ENCODE peak calls at places on chromosome 11, in ten cellular contexts. One of them, this sample, is unnamed.

GRCh38 chr11:113874920-113875413 is 405 bp downstream of the USP28 start:
- DNase-seq in neuronal stem cell: no peak
- DNase-seq in GM23248: no peak
- DNase-seq in K562: no peak
- DNase-seq in mammary epithelial cell: peak; percentile 43
- DNase-seq in GM23338: peak; percentile 40
- DNase-seq in HCT116: no peak
- DNase-seq in PC-9: no peak
- DNase-seq in IMR-90: peak; percentile 35
- DNase-seq in fibroblast of lung: no peak
- DNase-seq in this sample: peak; percentile 8

GRCh38 chr11:69540118-69541000 is 58.9 kb downstream of the LINC01488 start:
- DNase-seq in PC-9: peak; percentile 80
- DNase-seq in K562: peak; percentile 40
- DNase-seq in mammary epithelial cell: no peak
- DNase-seq in IMR-90: no peak
- DNase-seq in GM23248: no peak
- DNase-seq in GM23338: peak; percentile 62
- DNase-seq in fibroblast of lung: no peak
- DNase-seq in HCT116: no peak
- DNase-seq in neuronal stem cell: no peak
- DNase-seq in this sample: no peak

GRCh38 chr11:16791494-16791961 is 53.1 kb downstream of the C11orf58 start:
- DNase-seq in HCT116: peak; percentile 62
- DNase-seq in mammary epithelial cell: peak; percentile 87
- DNase-seq in PC-9: peak; percentile 45
- DNase-seq in fibroblast of lung: peak; percentile 98
- DNase-seq in GM23248: peak; percentile 95
- DNase-seq in IMR-90: peak; percentile 95
- DNase-seq in K562: no peak
- DNase-seq in GM23338: no peak
- DNase-seq in neuronal stem cell: no peak
- DNase-seq in this sample: peak; percentile 96

GRCh38 chr11:71500601-71501021 is 26.5 kb upstream of the KRTAP5-7 start:
- DNase-seq in neuronal stem cell: no peak
- DNase-seq in IMR-90: no peak
- DNase-seq in GM23338: no peak
- DNase-seq in GM23248: no peak
- DNase-seq in HCT116: peak; percentile 2
- DNase-seq in K562: no peak
- DNase-seq in mammary epithelial cell: no peak
- DNase-seq in PC-9: peak; percentile 87
- DNase-seq in fibroblast of lung: no peak
- DNase-seq in this sample: no peak

GRCh38 chr11:44145011-44145777 is 49.7 kb downstream of the EXT2 start:
- DNase-seq in mammary epithelial cell: no peak
- DNase-seq in PC-9: no peak
- DNase-seq in GM23338: no peak
- DNase-seq in IMR-90: peak; percentile 38
- DNase-seq in GM23248: peak; percentile 32
- DNase-seq in HCT116: no peak
- DNase-seq in fibroblast of lung: no peak
- DNase-seq in neuronal stem cell: no peak
- DNase-seq in K562: no peak
- DNase-seq in this sample: no peak

GRCh38 chr11:46050065-46050464 is 71.2 kb downstream of the PHF21A start:
- DNase-seq in K562: no peak
- DNase-seq in neuronal stem cell: peak; percentile 49
- DNase-seq in mammary epithelial cell: peak; percentile 67
- DNase-seq in GM23248: peak; percentile 87
- DNase-seq in PC-9: peak; percentile 45
- DNase-seq in IMR-90: peak; percentile 85
- DNase-seq in GM23338: peak; percentile 58
- DNase-seq in HCT116: peak; percentile 10
- DNase-seq in fibroblast of lung: peak; percentile 93
- DNase-seq in this sample: peak; percentile 90

GRCh38 chr11:5521540-5521939 is 5.0 kb upstream of the UBQLNL start:
- DNase-seq in mammary epithelial cell: no peak
- DNase-seq in PC-9: no peak
- DNase-seq in GM23338: no peak
- DNase-seq in K562: no peak
- DNase-seq in fibroblast of lung: no peak
- DNase-seq in HCT116: no peak
- DNase-seq in IMR-90: no peak
- DNase-seq in GM23248: peak; percentile 17
- DNase-seq in neuronal stem cell: no peak
- DNase-seq in this sample: no peak

GRCh38 chr11:75344761-75345454 is 6.6 kb downstream of the ARRB1 start:
- DNase-seq in PC-9: no peak
- DNase-seq in GM23248: peak; percentile 69
- DNase-seq in GM23338: no peak
- DNase-seq in neuronal stem cell: no peak
- DNase-seq in K562: no peak
- DNase-seq in fibroblast of lung: no peak
- DNase-seq in IMR-90: peak; percentile 74
- DNase-seq in mammary epithelial cell: no peak
- DNase-seq in HCT116: no peak
- DNase-seq in this sample: no peak

GRCh38 chr11:69801513-69802335 is 17.5 kb downstream of the FGF3 start:
- DNase-seq in K562: peak; percentile 76
- DNase-seq in IMR-90: no peak
- DNase-seq in GM23338: peak; percentile 88
- DNase-seq in GM23248: no peak
- DNase-seq in fibroblast of lung: no peak
- DNase-seq in neuronal stem cell: peak; percentile 47
- DNase-seq in PC-9: peak; percentile 56
- DNase-seq in HCT116: peak; percentile 64
- DNase-seq in mammary epithelial cell: no peak
- DNase-seq in this sample: no peak

GRCh38 chr11:41398175-41398574 is 61.3 kb downstream of the LRRC4C start:
- DNase-seq in IMR-90: no peak
- DNase-seq in fibroblast of lung: no peak
- DNase-seq in mammary epithelial cell: no peak
- DNase-seq in K562: no peak
- DNase-seq in GM23338: no peak
- DNase-seq in PC-9: no peak
- DNase-seq in HCT116: no peak
- DNase-seq in GM23248: no peak
- DNase-seq in neuronal stem cell: no peak
- DNase-seq in this sample: no peak

GRCh38 chr11:95924414-95924760 is 480 bp upstream of the MTMR2 start:
- DNase-seq in fibroblast of lung: no peak
- DNase-seq in PC-9: peak; percentile 25
- DNase-seq in neuronal stem cell: no peak
- DNase-seq in mammary epithelial cell: peak; percentile 24
- DNase-seq in IMR-90: peak; percentile 48
- DNase-seq in HCT116: no peak
- DNase-seq in GM23248: peak; percentile 54
- DNase-seq in K562: no peak
- DNase-seq in GM23338: peak; percentile 61
- DNase-seq in this sample: peak; percentile 26

DNA sequence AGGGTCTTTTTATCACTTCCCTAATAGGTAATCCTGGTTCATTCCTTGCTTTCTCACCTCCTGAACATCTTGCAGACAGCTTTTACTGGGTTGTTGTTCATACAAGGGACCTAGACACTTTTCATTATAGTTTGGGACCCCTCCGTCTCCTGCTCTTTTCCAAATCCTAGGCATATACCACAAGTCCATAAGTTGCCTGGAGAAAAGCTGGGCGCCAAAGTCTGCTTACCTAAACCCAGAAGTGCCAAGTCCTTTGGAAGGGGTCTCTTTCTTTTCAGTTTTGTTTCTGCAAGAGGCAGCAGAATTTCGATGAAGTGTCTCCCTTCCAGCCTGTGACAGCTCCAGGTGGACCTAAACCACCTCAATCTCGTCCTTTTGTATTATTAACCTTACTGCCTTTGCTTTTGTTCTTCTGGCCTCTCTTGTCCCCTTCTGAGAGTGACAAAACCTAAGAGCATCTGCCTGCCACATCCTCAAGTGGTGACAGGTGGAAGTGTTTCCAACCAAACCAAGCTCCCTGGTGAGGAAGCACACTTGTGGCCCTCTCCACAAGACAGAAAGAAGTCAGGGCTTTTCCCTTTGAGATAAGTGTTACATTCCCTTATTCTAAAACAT is 19.5 kb upstream of the P2RY6 start:
- DNase-seq in IMR-90: no peak
- DNase-seq in GM23248: no peak
- DNase-seq in GM23338: peak; percentile 54
- DNase-seq in neuronal stem cell: no peak
- DNase-seq in K562: no peak
- DNase-seq in HCT116: peak; percentile 40
- DNase-seq in fibroblast of lung: no peak
- DNase-seq in mammary epithelial cell: no peak
- DNase-seq in PC-9: no peak
- DNase-seq in this sample: no peak
- H2AFZ ChIP-seq in IMR-90: no peak overlapping the region
- H2AFZ ChIP-seq in GM23248: peak overlapping the region; percentile 45
- H2AFZ ChIP-seq in GM23338: no peak overlapping the region
- H2AFZ ChIP-seq in neuronal stem cell: no peak overlapping the region
- H2AFZ ChIP-seq in K562: no peak overlapping the region
- H2AFZ ChIP-seq in HCT116: peak overlapping the region; percentile 80
- H2AFZ ChIP-seq in fibroblast of lung: no peak overlapping the region
- H2AFZ ChIP-seq in mammary epithelial cell: no peak overlapping the region
- H2AFZ ChIP-seq in PC-9: no peak overlapping the region
- H2AFZ ChIP-seq in this sample: no peak overlapping the region

DNA sequence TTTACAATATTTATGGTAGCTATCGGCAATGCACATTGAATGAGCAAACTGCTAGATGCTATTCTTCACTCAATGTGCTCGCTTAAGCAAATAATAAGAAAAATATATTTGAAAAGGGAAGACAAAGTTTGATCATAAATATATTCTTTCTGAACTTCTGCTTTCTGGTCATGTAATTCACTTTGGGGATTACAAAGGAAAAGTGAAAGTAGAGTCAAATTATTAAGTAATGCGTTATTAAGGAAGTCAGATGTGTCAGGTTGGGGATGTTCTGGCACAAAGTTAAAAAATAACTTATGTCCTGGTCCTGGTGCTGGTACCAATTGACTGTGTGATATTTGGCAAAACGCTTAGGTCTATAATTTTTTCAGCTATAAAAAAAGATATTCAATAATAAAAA is 98.0 kb upstream of the TRIM77 start:
- DNase-seq in mammary epithelial cell: no peak
- DNase-seq in fibroblast of lung: no peak
- DNase-seq in neuronal stem cell: no peak
- DNase-seq in GM23338: no peak
- DNase-seq in PC-9: no peak
- DNase-seq in HCT116: no peak
- DNase-seq in GM23248: no peak
- DNase-seq in K562: no peak
- DNase-seq in IMR-90: no peak
- DNase-seq in this sample: no peak
- H3K4me2 ChIP-seq in mammary epithelial cell: no peak overlapping the region
- H3K4me2 ChIP-seq in fibroblast of lung: no peak overlapping the region
- H3K4me2 ChIP-seq in neuronal stem cell: no peak overlapping the region
- H3K4me2 ChIP-seq in GM23338: no peak overlapping the region
- H3K4me2 ChIP-seq in PC-9: no peak overlapping the region
- H3K4me2 ChIP-seq in HCT116: no peak overlapping the region
- H3K4me2 ChIP-seq in GM23248: no peak overlapping the region
- H3K4me2 ChIP-seq in K562: no peak overlapping the region
- H3K4me2 ChIP-seq in IMR-90: peak overlapping the region; percentile 54
- H3K4me2 ChIP-seq in this sample: no peak overlapping the region

GRCh38 chr11:8223513-8223899 is 40.2 kb downstream of the LMO1 start:
- DNase-seq in mammary epithelial cell: peak; percentile 63
- DNase-seq in HCT116: no peak
- DNase-seq in K562: no peak
- DNase-seq in GM23338: no peak
- DNase-seq in neuronal stem cell: no peak
- DNase-seq in fibroblast of lung: peak; percentile 19
- DNase-seq in PC-9: no peak
- DNase-seq in GM23248: peak; percentile 63
- DNase-seq in IMR-90: peak; percentile 11
- DNase-seq in this sample: no peak

GRCh38 chr11:8224161-8224591 is 39.5 kb downstream of the LMO1 start:
- DNase-seq in K562: no peak
- DNase-seq in GM23248: no peak
- DNase-seq in GM23338: no peak
- DNase-seq in HCT116: no peak
- DNase-seq in PC-9: no peak
- DNase-seq in neuronal stem cell: no peak
- DNase-seq in IMR-90: no peak
- DNase-seq in fibroblast of lung: no peak
- DNase-seq in mammary epithelial cell: no peak
- DNase-seq in this sample: no peak

GRCh38 chr11:8224711-8225110 is 39.0 kb downstream of the LMO1 start:
- DNase-seq in neuronal stem cell: no peak
- DNase-seq in K562: no peak
- DNase-seq in PC-9: no peak
- DNase-seq in mammary epithelial cell: no peak
- DNase-seq in HCT116: no peak
- DNase-seq in GM23248: no peak
- DNase-seq in IMR-90: no peak
- DNase-seq in GM23338: no peak
- DNase-seq in fibroblast of lung: no peak
- DNase-seq in this sample: no peak

GRCh38 chr11:8227156-8228152 is 36.2 kb downstream of the LMO1 start:
- DNase-seq in HCT116: no peak
- DNase-seq in neuronal stem cell: no peak
- DNase-seq in GM23248: peak; percentile 50
- DNase-seq in IMR-90: no peak
- DNase-seq in GM23338: no peak
- DNase-seq in PC-9: no peak
- DNase-seq in K562: no peak
- DNase-seq in fibroblast of lung: peak; percentile 45
- DNase-seq in mammary epithelial cell: peak; percentile 95
- DNase-seq in this sample: peak; percentile 22

GRCh38 chr11:8225589-8226036 is 38.1 kb downstream of the LMO1 start:
- DNase-seq in IMR-90: peak; percentile 52
- DNase-seq in PC-9: peak; percentile 57
- DNase-seq in mammary epithelial cell: no peak
- DNase-seq in GM23248: peak; percentile 69
- DNase-seq in neuronal stem cell: peak; percentile 86
- DNase-seq in GM23338: peak; percentile 92
- DNase-seq in K562: peak; percentile 91
- DNase-seq in fibroblast of lung: peak; percentile 36
- DNase-seq in HCT116: peak; percentile 42
- DNase-seq in this sample: peak; percentile 21
- H2AFZ ChIP-seq in IMR-90: peak overlapping the region; percentile 73
- H2AFZ ChIP-seq in PC-9: no peak overlapping the region
- H2AFZ ChIP-seq in mammary epithelial cell: no peak overlapping the region
- H2AFZ ChIP-seq in GM23248: no peak overlapping the region
- H2AFZ ChIP-seq in neuronal stem cell: peak overlapping the region; percentile 71
- H2AFZ ChIP-seq in GM23338: peak overlapping the region; percentile 92
- H2AFZ ChIP-seq in K562: no peak overlapping the region
- H2AFZ ChIP-seq in fibroblast of lung: no peak overlapping the region
- H2AFZ ChIP-seq in HCT116: no peak overlapping the region
- H2AFZ ChIP-seq in this sample: no peak overlapping the region

DNA sequence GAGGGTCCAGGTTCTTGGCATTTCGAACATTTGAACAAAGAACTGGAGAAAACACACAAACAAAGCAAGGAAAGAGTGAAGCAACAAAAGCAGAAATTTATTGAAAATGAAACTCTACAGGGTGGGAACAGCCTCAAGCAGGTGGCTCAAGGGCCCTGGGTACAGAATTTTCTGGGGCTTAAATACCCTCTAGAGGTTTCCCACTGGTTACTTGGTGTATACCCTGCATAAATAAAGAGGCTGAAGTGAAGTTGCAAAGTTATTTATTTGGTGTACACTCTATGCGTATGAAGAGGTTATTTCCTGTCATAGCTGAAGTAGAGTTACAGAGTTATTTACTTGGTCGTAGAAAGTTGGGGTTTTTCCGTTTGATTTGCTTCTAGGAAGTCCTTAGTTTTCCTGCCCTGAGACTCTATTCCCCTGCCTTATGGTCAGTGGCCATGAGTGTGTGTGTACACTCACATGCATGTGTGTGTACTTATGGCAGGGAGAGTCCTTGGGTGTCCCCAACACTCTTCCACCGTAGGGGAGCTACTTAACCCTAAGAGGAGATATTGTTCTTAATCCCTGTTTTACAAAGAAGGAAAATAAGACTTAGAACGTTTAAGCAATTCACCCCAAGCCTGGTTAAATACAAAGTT is 5.6 kb upstream of the SMCO4 start:
- DNase-seq in fibroblast of lung: no peak
- DNase-seq in GM23338: no peak
- DNase-seq in PC-9: no peak
- DNase-seq in GM23248: no peak
- DNase-seq in neuronal stem cell: no peak
- DNase-seq in K562: no peak
- DNase-seq in mammary epithelial cell: no peak
- DNase-seq in HCT116: no peak
- DNase-seq in IMR-90: no peak
- DNase-seq in this sample: no peak
- H3K4me2 ChIP-seq in fibroblast of lung: no peak overlapping the region
- H3K4me2 ChIP-seq in GM23338: no peak overlapping the region
- H3K4me2 ChIP-seq in PC-9: no peak overlapping the region
- H3K4me2 ChIP-seq in GM23248: no peak overlapping the region
- H3K4me2 ChIP-seq in neuronal stem cell: no peak overlapping the region
- H3K4me2 ChIP-seq in K562: no peak overlapping the region
- H3K4me2 ChIP-seq in mammary epithelial cell: no peak overlapping the region
- H3K4me2 ChIP-seq in HCT116: no peak overlapping the region
- H3K4me2 ChIP-seq in IMR-90: no peak overlapping the region
- H3K4me2 ChIP-seq in this sample: no peak overlapping the region